ENCODE peak calls at places on chromosome 20, in six cellular contexts. One of them, this sample, is unnamed.

GRCh38 chr20:46681032-46681854 is 8.0 kb downstream of the TP53RK start:
- DNase-seq in AG10803: peak
- DNase-seq in GM12878: peak
- DNase-seq in SK-N-MC: no peak
- DNase-seq in NCI-H748 treated with DMSO at 0.1 percent for 48 hours: peak
- DNase-seq in NCI-H446: no peak
- DNase-seq in this sample: no peak

GRCh38 chr20:23350007-23350854 is at the start of gene NXT1:
- DNase-seq in NCI-H446: peak
- DNase-seq in AG10803: peak
- DNase-seq in NCI-H748 treated with DMSO at 0.1 percent for 48 hours: peak
- DNase-seq in SK-N-MC: peak
- DNase-seq in GM12878: peak
- DNase-seq in this sample: peak

GRCh38 chr20:34720266-34720665 is 16.1 kb downstream of the TP53INP2 start:
- DNase-seq in NCI-H446: no peak
- DNase-seq in NCI-H748 treated with DMSO at 0.1 percent for 48 hours: no peak
- DNase-seq in SK-N-MC: no peak
- DNase-seq in AG10803: no peak
- DNase-seq in GM12878: no peak
- DNase-seq in this sample: no peak

GRCh38 chr20:19396466-19397081 is 184.1 kb downstream of the SLC24A3 start:
- DNase-seq in SK-N-MC: no peak
- DNase-seq in NCI-H446: no peak
- DNase-seq in NCI-H748 treated with DMSO at 0.1 percent for 48 hours: no peak
- DNase-seq in AG10803: no peak
- DNase-seq in GM12878: no peak
- DNase-seq in this sample: no peak

GRCh38 chr20:37670426-37670825 is 23.4 kb upstream of the CTNNBL1 start:
- DNase-seq in NCI-H748 treated with DMSO at 0.1 percent for 48 hours: no peak
- DNase-seq in AG10803: peak
- DNase-seq in NCI-H446: peak
- DNase-seq in SK-N-MC: peak
- DNase-seq in GM12878: no peak
- DNase-seq in this sample: peak

GRCh38 chr20:40966516-40967185 is 62.0 kb upstream of the TOP1 start:
- DNase-seq in AG10803: no peak
- DNase-seq in GM12878: no peak
- DNase-seq in SK-N-MC: no peak
- DNase-seq in NCI-H446: no peak
- DNase-seq in NCI-H748 treated with DMSO at 0.1 percent for 48 hours: no peak
- DNase-seq in this sample: no peak

GRCh38 chr20:32441638-32442037 is 83.5 kb downstream of the ASXL1 start:
- DNase-seq in GM12878: no peak
- DNase-seq in NCI-H446: no peak
- DNase-seq in SK-N-MC: no peak
- DNase-seq in NCI-H748 treated with DMSO at 0.1 percent for 48 hours: no peak
- DNase-seq in AG10803: no peak
- DNase-seq in this sample: no peak

GRCh38 chr20:49483706-49484101 is 1.2 kb upstream of the KCNB1 start:
- DNase-seq in GM12878: no peak
- DNase-seq in NCI-H748 treated with DMSO at 0.1 percent for 48 hours: no peak
- DNase-seq in AG10803: no peak
- DNase-seq in SK-N-MC: no peak
- DNase-seq in NCI-H446: no peak
- DNase-seq in this sample: no peak

GRCh38 chr20:61959301-61959700 is 106.4 kb downstream of the TAF4 start:
- DNase-seq in NCI-H748 treated with DMSO at 0.1 percent for 48 hours: no peak
- DNase-seq in GM12878: no peak
- DNase-seq in AG10803: no peak
- DNase-seq in NCI-H446: no peak
- DNase-seq in SK-N-MC: no peak
- DNase-seq in this sample: no peak